ENCODE peak calls at places on chromosomes 12 and 14, in four cellular contexts. Z is right cardiac atrium, W is uterus, A is HCT116. O is an unnamed sample.

GRCh38 chr12:39074063-39074462 is 168.7 kb upstream of the CPNE8 start:
- DNase-seq in Z (no peak), W (no peak), A (no peak), O (no peak)

GRCh38 chr12:76310110-76310509 is 38.1 kb downstream of the BBS10 start:
- DNase-seq in Z (no peak), W (no peak), A (no peak), O (no peak)

GRCh38 chr14:36105401-36105800 is 71.1 kb downstream of the PTCSC3 start:
- DNase-seq in Z (no peak), W (no peak), A (peak; percentile 40), O (no peak)

GRCh38 chr12:115657081-115658013 is 620.1 kb downstream of the MED13L start:
- DNase-seq in Z (no peak), W (no peak), A (no peak), O (no peak)

GRCh38 chr12:113261847-113262470 is 40.7 kb downstream of the TPCN1 start:
- DNase-seq in Z (peak; percentile 5), W (no peak), A (no peak), O (no peak)

GRCh38 chr12:27602516-27602915 is 78.5 kb downstream of the PPFIBP1 start:
- DNase-seq in Z (no peak), W (no peak), A (no peak), O (no peak)

GRCh38 chr14:23559010-23559920 is 3.2 kb downstream of the THTPA start:
- DNase-seq in Z (peak; percentile 82), W (no peak), A (no peak), O (peak; percentile 27)

GRCh38 chr14:35221462-35221861 is 70.7 kb upstream of the PSMA6 start:
- DNase-seq in Z (no peak), W (no peak), A (no peak), O (no peak)

GRCh38 chr14:102155150-102155549 is 15.5 kb downstream of the WDR20 start:
- DNase-seq in Z (no peak), W (no peak), A (no peak), O (no peak)

GRCh38 chr12:56007892-56008471 is 10.9 kb downstream of the SUOX start:
- DNase-seq in Z (no peak), W (peak; percentile 35), A (no peak), O (no peak)

GRCh38 chr14:74516451-74517155 is 23.0 kb downstream of the ISCA2 start:
- DNase-seq in Z (peak; percentile 39), W (no peak), A (no peak), O (no peak)

GRCh38 chr12:78229491-78230209 is 399.0 kb downstream of the NAV3 start:
- DNase-seq in Z (no peak), W (no peak), A (peak; percentile 44), O (no peak)

GRCh38 chr14:69703047-69704046 is 63.6 kb upstream of the SRSF5 start:
- DNase-seq in Z (no peak), W (no peak), A (no peak), O (no peak)

GRCh38 chr12:66190519-66191406 is 1.7 kb downstream of the IRAK3 start:
- DNase-seq in Z (no peak), W (no peak), A (no peak), O (no peak)

GRCh38 chr12:59595557-59596231 is at the start of gene SLC16A7:
- DNase-seq in Z (peak; percentile 96), W (peak; percentile 91), A (peak; percentile 59), O (peak; percentile 73)

GRCh38 chr12:89363582-89363981 is 11.3 kb upstream of the DUSP6 start:
- DNase-seq in Z (no peak), W (no peak), A (no peak), O (no peak)

GRCh38 chr12:41795066-41795465 is 349.6 kb downstream of the GXYLT1 start:
- DNase-seq in Z (no peak), W (no peak), A (no peak), O (no peak)

GRCh38 chr12:69502342-69503081 is 32.3 kb downstream of the FRS2 start:
- DNase-seq in Z (no peak), W (no peak), A (peak; percentile 52), O (no peak)

GRCh38 chr12:115194857-115195256 is 510.9 kb upstream of the TBX3 start:
- DNase-seq in Z (no peak), W (no peak), A (no peak), O (no peak)

GRCh38 chr12:40446385-40446784 is 221.6 kb downstream of the LRRK2 start:
- DNase-seq in Z (no peak), W (no peak), A (peak; percentile 3), O (no peak)

GRCh38 chr14:78188882-78189281 is 18.7 kb downstream of the NRXN3 start:
- DNase-seq in Z (no peak), W (no peak), A (no peak), O (no peak)

GRCh38 chr14:32941668-32942065 is 3.0 kb downstream of the NPAS3 start:
- DNase-seq in Z (no peak), W (no peak), A (no peak), O (no peak)

GRCh38 chr12:102659200-102659911 is 179.0 kb upstream of the IGF1 start:
- DNase-seq in Z (no peak), W (no peak), A (no peak), O (no peak)

GRCh38 chr12:19415563-19415962 is 23.7 kb upstream of the AEBP2 start:
- DNase-seq in Z (no peak), W (no peak), A (no peak), O (no peak)

GRCh38 chr12:49559011-49559675 is 8.8 kb downstream of the MCRS1 start:
- DNase-seq in Z (no peak), W (no peak), A (no peak), O (no peak)

GRCh38 chr12:47602330-47602729 is 103.5 kb downstream of the RPAP3 start:
- DNase-seq in Z (no peak), W (no peak), A (no peak), O (no peak)

GRCh38 chr12:101839324-101840283 is 8.8 kb upstream of the GNPTAB start:
- DNase-seq in Z (no peak), W (peak; percentile 49), A (peak; percentile 48), O (peak; percentile 45)

GRCh38 chr12:131710464-131711457 is at the start of gene SFSWAP:
- DNase-seq in Z (peak; percentile 89), W (peak; percentile 74), A (peak; percentile 51), O (peak; percentile 30)

GRCh38 chr14:24875203-24875840 is 174.6 kb downstream of the STXBP6 start:
- DNase-seq in Z (no peak), W (no peak), A (no peak), O (no peak)

GRCh38 chr12:65384240-65384639 is 105.8 kb downstream of the MSRB3 start:
- DNase-seq in Z (no peak), W (no peak), A (no peak), O (no peak)

GRCh38 chr14:31208546-31209424 is 1.2 kb upstream of the HECTD1 start:
- DNase-seq in Z (no peak), W (no peak), A (no peak), O (no peak)

GRCh38 chr12:122870867-122871664 is 24.9 kb downstream of the VPS37B start:
- DNase-seq in Z (peak; percentile 68), W (peak; percentile 20), A (no peak), O (no peak)

GRCh38 chr12:122874081-122874480 is 21.8 kb downstream of the VPS37B start:
- DNase-seq in Z (no peak), W (no peak), A (no peak), O (no peak)

GRCh38 chr12:122871851-122872785 is 23.8 kb downstream of the VPS37B start:
- DNase-seq in Z (peak; percentile 78), W (peak; percentile 34), A (no peak), O (no peak)

GRCh38 chr12:122873540-122873939 is 22.4 kb downstream of the VPS37B start:
- DNase-seq in Z (no peak), W (no peak), A (no peak), O (no peak)

GRCh38 chr12:122872815-122873361 is 23.0 kb downstream of the VPS37B start:
- DNase-seq in Z (no peak), W (no peak), A (no peak), O (no peak)
- H3K4me3 ChIP-seq in Z (peak overlapping the region; percentile 6), W (no peak overlapping the region), A (no peak overlapping the region), O (no peak overlapping the region)

DNA sequence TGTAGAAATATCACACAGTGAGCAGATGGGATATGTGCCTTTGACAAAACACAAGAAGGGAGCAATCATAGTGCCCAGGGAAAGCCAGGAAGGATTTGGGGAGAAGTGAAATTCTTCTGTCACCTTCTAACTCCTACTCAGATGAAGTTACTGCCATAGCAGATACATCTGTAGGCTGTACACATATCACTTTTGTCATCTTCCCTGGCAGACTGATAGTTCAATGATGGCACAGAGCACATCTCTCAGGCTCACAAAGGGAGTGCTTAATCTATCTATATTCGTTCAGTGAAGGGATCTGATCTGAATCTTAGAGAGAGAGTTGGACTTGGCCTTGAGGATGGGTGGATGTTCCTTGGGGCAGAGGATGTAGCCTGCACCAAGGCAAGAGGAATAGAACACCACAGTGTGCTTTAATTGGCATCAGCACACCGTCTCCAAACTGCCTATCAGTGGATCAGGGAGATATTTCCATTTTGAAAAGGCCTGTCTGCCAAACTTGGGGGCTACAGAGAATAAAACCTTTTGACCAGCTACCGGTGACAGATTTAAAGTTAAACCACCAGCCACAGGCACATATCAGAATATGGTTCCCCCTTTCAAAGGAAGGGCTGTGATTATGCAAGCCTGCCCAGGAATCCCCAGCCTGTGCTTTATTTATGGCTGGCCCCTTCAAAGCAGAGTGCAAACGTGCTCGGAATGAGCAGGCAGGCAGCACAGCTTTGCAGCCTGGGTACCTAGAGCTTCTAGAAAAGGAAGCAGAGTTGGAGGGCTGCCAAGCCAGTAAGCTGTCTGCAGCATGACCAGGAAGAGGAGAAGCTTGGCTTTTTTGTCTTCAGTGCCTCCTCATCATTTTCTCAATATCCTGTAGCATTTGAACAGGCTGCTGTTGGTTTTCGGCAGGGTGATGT is 165.5 kb upstream of the DYRK2 start:
- DNase-seq in Z (peak; percentile 76), W (peak; percentile 27), A (no peak), O (peak; percentile 1)
- H3K27ac ChIP-seq in Z (no peak overlapping the region), W (no peak overlapping the region), A (no peak overlapping the region), O (no peak overlapping the region)

GRCh38 chr12:91326043-91327027 is 143.7 kb upstream of the DCN start:
- DNase-seq in Z (no peak), W (peak; percentile 36), A (peak; percentile 19), O (peak; percentile 55)

GRCh38 chr12:91327889-91328288 is 145.3 kb upstream of the DCN start:
- DNase-seq in Z (no peak), W (no peak), A (no peak), O (no peak)

GRCh38 chr12:91332305-91332704 is 149.7 kb upstream of the DCN start:
- DNase-seq in Z (no peak), W (no peak), A (no peak), O (no peak)

GRCh38 chr12:91331371-91331770 is 148.8 kb upstream of the DCN start:
- DNase-seq in Z (no peak), W (no peak), A (no peak), O (no peak)

DNA sequence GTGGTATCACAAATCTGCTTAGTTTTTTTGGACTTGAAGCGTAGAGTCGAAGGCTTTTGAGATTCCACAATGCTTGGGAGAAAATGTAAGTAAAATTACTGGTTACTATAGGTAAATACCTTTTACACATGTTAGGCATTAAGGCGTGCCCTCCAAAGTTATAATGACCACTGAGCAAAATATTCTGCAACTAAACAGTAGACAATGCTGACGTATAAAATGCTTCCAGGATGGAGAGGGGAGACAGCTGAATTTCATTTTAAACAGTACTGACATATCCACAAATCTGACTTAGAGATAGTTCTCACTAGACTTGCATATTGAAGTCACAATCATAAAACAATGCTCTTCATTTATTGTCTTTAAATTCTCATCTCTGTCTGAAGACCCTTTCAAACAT is 144.5 kb upstream of the DCN start:
- DNase-seq in Z (no peak), W (no peak), A (no peak), O (peak; percentile 56)
- H3K4me3 ChIP-seq in Z (peak overlapping the region; percentile 25), W (no peak overlapping the region), A (no peak overlapping the region), O (no peak overlapping the region)

GRCh38 chr12:51821423-51822260 is 26.9 kb downstream of the FIGNL2 start:
- DNase-seq in Z (peak; percentile 64), W (no peak), A (no peak), O (no peak)
- H3K27ac ChIP-seq in Z (no peak overlapping the region), W (peak overlapping the region; percentile 68), A (peak overlapping the region; percentile 85), O (peak overlapping the region; percentile 47)

GRCh38 chr12:110844551-110845395 is 2.0 kb upstream of the CCDC63 start:
- DNase-seq in Z (peak; percentile 76), W (no peak), A (no peak), O (no peak)
- H3K4me3 ChIP-seq in Z (no peak overlapping the region), W (no peak overlapping the region), A (no peak overlapping the region), O (no peak overlapping the region)

O was measured in AG04450.